ENCODE peak calls at places on chromosomes 16 and 17, in four cellular contexts. N is HepG2, Z is upper lobe of left lung, V is K562. S is an unnamed sample. For H3K27me3, the result is how much of the 10 kb centered on the place peaks cover.

GRCh38 chr17:49691086-49691676 is 13.3 kb upstream of the SPOP start:
- ATAC-seq in N (no peak), V (no peak), Z (peak), S (peak)

GRCh38 chr16:85089485-85089884 is 22.8 kb downstream of the CIBAR2 start:
- ATAC-seq in N (no peak), Z (peak), V (peak), S (no peak)

GRCh38 chr17:78019367-78019975 is 61.0 kb downstream of the TNRC6C start:
- ATAC-seq in V (peak), N (no peak), Z (no peak), S (no peak)

GRCh38 chr17:27354491-27355081 is 60.7 kb downstream of the WSB1 start:
- ATAC-seq in N (peak), V (no peak), Z (no peak), S (no peak)

GRCh38 chr17:28967240-28968135 is 16.2 kb upstream of the PHF12 start:
- ATAC-seq in N (no peak), V (no peak), Z (peak), S (no peak)

GRCh38 chr16:4944333-4945281 is 7.7 kb upstream of the PPL start:
- ATAC-seq in N (peak), Z (peak), V (peak), S (peak)

GRCh38 chr17:29094101-29094708 is 51.3 kb downstream of the PIPOX start:
- ATAC-seq in N (no peak), Z (no peak), V (no peak), S (no peak)

GRCh38 chr16:84606081-84606875 is 11.6 kb downstream of the COTL1 start:
- ATAC-seq in N (no peak), V (no peak), Z (no peak), S (no peak)

GRCh38 chr16:23754594-23755483 is at the start of gene CHP2:
- ATAC-seq in Z (peak), V (peak), N (peak), S (no peak)

GRCh38 chr17:81940538-81941483 is 3.7 kb upstream of the PYCR1 start:
- ATAC-seq in V (no peak), Z (no peak), N (peak), S (no peak)

GRCh38 chr17:69268442-69269068 is 39.9 kb upstream of the ABCA10 start:
- ATAC-seq in V (no peak), Z (no peak), N (peak), S (no peak)

GRCh38 chr17:17051791-17052461 is 9.7 kb downstream of the MPRIP start:
- ATAC-seq in N (peak), Z (peak), V (no peak), S (no peak)

GRCh38 chr16:77422196-77422784 is 12.5 kb downstream of the ADAMTS18 start:
- ATAC-seq in V (no peak), Z (no peak), N (no peak), S (no peak)

GRCh38 chr17:40550608-40551007 is 14.7 kb downstream of the CCR7 start:
- ATAC-seq in Z (peak), N (no peak), V (no peak), S (peak)

DNA sequence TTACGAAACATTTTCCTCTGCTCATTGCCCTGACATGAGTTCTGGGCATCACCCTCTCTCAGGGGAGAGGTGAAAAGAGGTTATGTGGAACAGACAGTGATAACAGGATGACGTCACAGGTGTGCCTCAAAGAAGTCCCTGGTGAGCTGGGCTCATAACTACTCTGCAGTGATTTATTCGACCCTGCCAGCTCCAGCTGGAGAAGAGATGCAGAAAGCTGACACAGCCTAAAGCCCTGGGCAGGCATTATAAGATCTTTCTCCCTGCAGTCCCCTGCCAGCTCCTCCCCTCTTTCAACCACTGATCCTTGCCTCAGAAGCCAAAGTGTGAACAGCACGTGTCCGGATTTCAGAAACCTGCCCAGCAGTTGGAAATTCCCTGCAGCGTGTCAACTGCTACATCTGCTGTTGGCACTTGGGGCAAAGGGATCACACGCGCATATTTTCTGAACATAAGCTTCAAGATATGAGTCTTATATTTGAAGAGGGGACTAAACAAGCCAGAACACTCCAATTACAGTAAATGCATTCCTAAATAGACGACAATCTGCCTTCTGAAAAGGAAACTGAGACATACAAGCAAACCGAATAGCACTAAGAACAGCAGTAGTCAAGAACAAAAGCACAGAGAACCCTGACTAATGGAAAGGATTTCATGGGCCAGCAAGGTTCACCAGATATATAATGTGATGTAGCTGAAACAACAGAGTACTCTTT is 80.5 kb downstream of the SMG6 start:
- ATAC-seq in Z (peak), V (no peak), N (no peak), S (peak)
- TF ChIP-seq EP300 in Z (no peak), V (no peak), N (no peak), S (no peak)

GRCh38 chr17:58785097-58785496 is 29.4 kb downstream of the PPM1E start:
- ATAC-seq in N (no peak), V (no peak), Z (no peak), S (no peak)
- H3K4me3 ChIP-seq in N (no peak), V (no peak), Z (no peak), S (no peak)

DNA sequence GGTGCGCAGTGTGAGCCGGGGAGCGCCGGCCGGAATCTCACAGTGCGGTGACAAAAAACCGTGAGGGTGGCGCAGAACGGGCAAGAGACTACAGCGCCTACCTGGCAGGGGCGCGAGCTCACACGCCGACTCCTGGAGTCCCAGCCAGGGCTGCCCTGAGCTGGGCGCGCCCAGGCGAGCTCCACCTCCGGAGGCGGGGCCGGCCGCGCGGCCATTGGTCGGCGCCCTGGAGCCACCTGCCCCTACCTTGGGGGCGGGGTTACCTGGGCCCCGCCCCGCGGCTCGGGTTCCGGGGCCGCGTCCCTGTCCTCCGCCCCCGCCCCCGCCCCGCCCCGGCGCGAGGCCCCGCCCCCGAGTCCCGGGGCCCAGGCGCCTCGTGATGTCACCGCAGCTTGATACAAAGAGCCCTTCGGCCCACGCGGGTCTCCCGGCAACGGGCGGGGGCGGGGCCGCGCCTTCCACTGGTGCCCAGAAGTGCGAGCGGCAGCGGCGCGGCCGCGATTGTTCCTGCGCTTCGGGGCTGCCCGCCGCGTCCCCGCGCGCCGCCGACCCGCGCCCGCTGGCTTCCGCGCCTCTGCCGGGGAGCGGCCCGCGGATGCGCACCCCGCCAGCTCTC is 96.3 kb downstream of the RAB11FIP4 start:
- ATAC-seq in N (peak), V (peak), Z (peak), S (peak)
- H3K27me3 ChIP-seq in N (under half), V (under half), Z (under half), S (under half)

DNA sequence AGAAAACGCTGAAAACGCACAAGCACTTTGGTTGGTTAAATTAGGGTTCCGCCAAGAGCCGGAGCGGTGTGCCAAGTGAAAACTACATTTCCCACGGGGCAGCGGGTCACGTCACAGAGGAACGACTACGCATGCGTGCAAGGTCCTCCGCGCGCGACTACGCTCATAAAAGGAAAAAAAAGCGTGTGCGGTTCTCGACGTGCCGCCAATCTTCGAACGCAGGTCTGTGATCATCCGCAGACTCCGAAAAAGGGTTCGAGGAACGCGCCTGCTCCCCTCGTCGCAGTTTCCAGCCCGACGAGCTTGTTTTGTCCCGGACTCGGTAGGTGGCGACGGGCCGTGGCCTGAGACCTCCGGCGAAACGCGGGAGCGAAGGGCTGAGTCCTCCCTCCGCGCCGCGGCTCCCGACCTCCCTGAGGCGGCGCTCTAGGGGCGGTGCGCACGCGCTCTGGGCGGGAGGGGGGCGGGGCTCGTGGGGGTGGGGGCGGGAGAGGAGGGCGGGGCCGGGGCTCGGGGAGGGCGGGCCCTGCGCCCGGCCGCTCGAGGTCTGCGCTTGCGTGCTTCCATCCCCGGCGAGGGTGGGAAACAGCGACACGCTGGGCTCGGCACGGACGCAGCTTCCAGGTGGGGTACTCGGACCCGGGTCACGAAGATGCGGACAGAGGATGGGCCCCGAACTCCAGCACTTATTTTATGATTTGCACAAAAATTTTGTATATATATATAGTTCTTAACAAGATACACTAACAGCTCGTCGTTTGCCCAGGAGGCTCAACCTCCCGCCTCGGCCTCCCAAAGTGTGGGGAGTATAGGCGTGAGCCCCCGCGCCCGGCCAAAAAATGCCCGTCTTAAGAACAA is at the start of gene SGF29:
- ATAC-seq in Z (peak), V (peak), N (peak), S (peak)
- TF ChIP-seq EP300 in Z (peak), V (no peak), N (peak), S (no peak)

GRCh38 chr17:4105232-4105631 is 37.6 kb downstream of the ZZEF1 start:
- ATAC-seq in N (no peak), Z (no peak), V (no peak), S (no peak)
- H3K4me3 ChIP-seq in N (no peak), Z (no peak), V (no peak), S (no peak)

DNA sequence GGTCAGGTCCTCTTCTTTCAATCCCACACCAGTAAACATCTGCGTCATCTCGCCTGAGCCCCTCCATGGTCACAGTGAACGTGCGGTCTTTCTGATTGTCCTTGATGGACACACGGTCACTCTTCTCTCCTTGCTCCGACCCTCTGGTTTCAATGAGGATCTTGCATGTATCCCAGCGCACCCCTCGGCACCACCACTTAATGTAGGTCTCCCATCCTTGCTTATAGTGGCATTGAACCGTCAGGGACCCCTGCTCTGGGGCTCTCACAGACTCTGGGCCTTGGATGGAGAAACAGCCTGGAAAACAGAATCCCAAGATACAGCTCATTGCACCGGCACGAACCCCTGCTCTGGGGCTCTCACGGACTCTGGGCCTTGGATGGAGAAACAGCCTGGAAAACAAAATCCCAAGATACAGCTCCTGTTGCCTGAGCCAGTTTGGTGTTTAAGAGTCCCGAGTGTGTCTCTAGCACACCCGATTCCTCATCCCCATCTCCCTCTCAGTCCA is 5.4 kb downstream of the CD300LB start:
- ATAC-seq in V (no peak), N (no peak), Z (no peak), S (no peak)
- H3K27me3 ChIP-seq in V (half or more), N (half or more), Z (under half), S (under half)